ENCODE peak calls at places on chromosomes 16 and 17, in seven cellular contexts. M is fibroblast of lung; U is AG04449; E is activated T-helper 1 cell treated with Interleukin-2 at 50 U/mL for 16 hours; Z is stimulated activated CD4-positive, alpha-beta T cell treated with anti-CD3 and anti-CD28 coated beads, Interleukin-12 subunit alpha, Interleukin-12 subunit beta, amount 100 ng/mL, for 4 hours; Y is activated T-cell treated with anti-CD3 and anti-CD28 coated beads, Interleukin-2, amount 50 U/mL, for 4 hours; X is NCI-H2171. D is an unnamed sample.

GRCh38 chr16:86850675-86851074 is 272.3 kb downstream of the FOXL1 start:
- DNase-seq in M (no peak), U (no peak), E (no peak), Z (no peak), Y (no peak), X (no peak), D (no peak)

GRCh38 chr17:70563301-70563820 is 394.0 kb downstream of the KCNJ2 start:
- DNase-seq in M (peak), U (no peak), E (no peak), Z (no peak), Y (no peak), X (peak), D (no peak)

GRCh38 chr17:3998436-3998835 is 34.2 kb upstream of the ATP2A3 start:
- DNase-seq in M (no peak), U (no peak), E (no peak), Z (no peak), Y (no peak), X (no peak), D (no peak)

GRCh38 chr16:19697756-19698318 is 20.2 kb downstream of the KNOP1 start:
- DNase-seq in M (no peak), U (no peak), E (no peak), Z (no peak), Y (no peak), X (no peak), D (no peak)

GRCh38 chr17:71071837-71072236 is 902.5 kb downstream of the KCNJ2 start:
- DNase-seq in M (peak), U (peak), E (no peak), Z (no peak), Y (no peak), X (no peak), D (no peak)

GRCh38 chr17:82384730-82385429 is 13.3 kb downstream of the UTS2R start:
- DNase-seq in M (peak), U (no peak), E (no peak), Z (no peak), Y (no peak), X (peak), D (no peak)

GRCh38 chr17:66423436-66423922 is 121.1 kb downstream of the PRKCA start:
- DNase-seq in M (peak), U (no peak), E (no peak), Z (no peak), Y (no peak), X (no peak), D (no peak)

GRCh38 chr16:68993885-68994284 is 111.6 kb upstream of the HAS3 start:
- DNase-seq in M (peak), U (peak), E (no peak), Z (no peak), Y (no peak), X (no peak), D (no peak)

GRCh38 chr16:53745126-53745525 is 41.2 kb downstream of the FTO start:
- DNase-seq in M (peak), U (no peak), E (no peak), Z (no peak), Y (no peak), X (no peak), D (no peak)

GRCh38 chr17:67829331-67829730 is 4.0 kb downstream of the BPTF start:
- DNase-seq in M (peak), U (no peak), E (no peak), Z (peak), Y (no peak), X (no peak), D (no peak)

GRCh38 chr17:6596076-6596475 is 39.7 kb upstream of the PITPNM3 start:
- DNase-seq in M (no peak), U (no peak), E (no peak), Z (no peak), Y (no peak), X (no peak), D (no peak)

GRCh38 chr17:81735181-81736102 is 23.4 kb downstream of the SLC25A10 start:
- DNase-seq in M (peak), U (no peak), E (no peak), Z (no peak), Y (no peak), X (no peak), D (peak)

GRCh38 chr16:85182286-85182685 is 70.0 kb upstream of the CIBAR2 start:
- DNase-seq in M (no peak), U (no peak), E (no peak), Z (no peak), Y (no peak), X (no peak), D (no peak)

GRCh38 chr17:29407856-29408255 is 17.7 kb downstream of the TAOK1 start:
- DNase-seq in M (peak), U (no peak), E (no peak), Z (no peak), Y (no peak), X (no peak), D (no peak)

GRCh38 chr17:2212328-2212981 is 91.1 kb downstream of the SMG6 start:
- DNase-seq in M (peak), U (no peak), E (no peak), Z (no peak), Y (no peak), X (no peak), D (no peak)

GRCh38 chr17:57242148-57242547 is 14.2 kb upstream of the MSI2 start:
- DNase-seq in M (no peak), U (no peak), E (no peak), Z (no peak), Y (no peak), X (peak), D (no peak)

GRCh38 chr17:2040219-2040827 is 1.5 kb upstream of the OVCA2 start:
- DNase-seq in M (no peak), U (no peak), E (no peak), Z (no peak), Y (no peak), X (no peak), D (no peak)

GRCh38 chr17:21397341-21398050 is 21.3 kb downstream of the KCNJ12 start:
- DNase-seq in M (peak), U (no peak), E (no peak), Z (no peak), Y (no peak), X (no peak), D (no peak)

GRCh38 chr16:56964243-56965148 is 2.7 kb downstream of the CETP start:
- DNase-seq in M (peak), U (peak), E (peak), Z (peak), Y (peak), X (no peak), D (peak)

GRCh38 chr16:27080870-27081269 is 14.1 kb downstream of the C16orf82 start:
- DNase-seq in M (no peak), U (no peak), E (no peak), Z (no peak), Y (no peak), X (no peak), D (no peak)

GRCh38 chr16:7025616-7026190 is 306.9 kb upstream of the RBFOX1 start:
- DNase-seq in M (no peak), U (no peak), E (no peak), Z (peak), Y (no peak), X (peak), D (peak)

GRCh38 chr17:75077490-75078096 is 10.2 kb upstream of the SLC16A5 start:
- DNase-seq in M (peak), U (no peak), E (peak), Z (peak), Y (peak), X (no peak), D (peak)

GRCh38 chr17:63816669-63817068 is 10.6 kb upstream of the PSMC5 start:
- DNase-seq in M (peak), U (no peak), E (no peak), Z (no peak), Y (no peak), X (no peak), D (no peak)

GRCh38 chr17:2484876-2485275 is 26.8 kb downstream of the METTL16 start:
- DNase-seq in M (no peak), U (no peak), E (no peak), Z (no peak), Y (no peak), X (peak), D (no peak)

GRCh38 chr16:52976539-52977167 is 76.0 kb downstream of the CHD9NB start:
- DNase-seq in M (peak), U (no peak), E (no peak), Z (no peak), Y (no peak), X (no peak), D (no peak)